ENCODE peak calls at places on chromosomes 4 and X, in four cellular contexts. One of them, this sample, is unnamed.

GRCh38 chr4:125420499-125420898 is 105.7 kb downstream of the FAT4 start:
- DNase-seq in Panc1: no peak
- DNase-seq in lower lobe of right lung: no peak
- DNase-seq in cardiac muscle cell: peak; percentile 52
- DNase-seq in this sample: no peak

GRCh38 chrX:21959362-21960051 is 19.0 kb downstream of the SMS start:
- DNase-seq in Panc1: no peak
- DNase-seq in lower lobe of right lung: no peak
- DNase-seq in cardiac muscle cell: no peak
- DNase-seq in this sample: no peak

GRCh38 chr4:25567253-25567652 is 88.4 kb upstream of the SLC34A2 start:
- DNase-seq in Panc1: no peak
- DNase-seq in lower lobe of right lung: no peak
- DNase-seq in cardiac muscle cell: no peak
- DNase-seq in this sample: no peak

GRCh38 chr4:80461412-80461811 is 125.9 kb downstream of the CFAP299 start:
- DNase-seq in Panc1: no peak
- DNase-seq in lower lobe of right lung: no peak
- DNase-seq in cardiac muscle cell: no peak
- DNase-seq in this sample: no peak

GRCh38 chrX:132518401-132518800 is 29.6 kb upstream of the MBNL3 start:
- DNase-seq in Panc1: no peak
- DNase-seq in lower lobe of right lung: no peak
- DNase-seq in cardiac muscle cell: no peak
- DNase-seq in this sample: no peak

GRCh38 chr4:27168783-27169182 is 308.1 kb downstream of the STIM2 start:
- DNase-seq in Panc1: no peak
- DNase-seq in lower lobe of right lung: no peak
- DNase-seq in cardiac muscle cell: no peak
- DNase-seq in this sample: no peak

GRCh38 chr4:51843309-51844156 is 580 bp downstream of the DCUN1D4 start:
- DNase-seq in Panc1: no peak
- DNase-seq in lower lobe of right lung: peak; percentile 83
- DNase-seq in cardiac muscle cell: peak; percentile 75
- DNase-seq in this sample: peak; percentile 77

GRCh38 chrX:78886550-78886949 is 58.6 kb upstream of the P2RY10 start:
- DNase-seq in Panc1: peak; percentile 0
- DNase-seq in lower lobe of right lung: no peak
- DNase-seq in cardiac muscle cell: peak; percentile 1
- DNase-seq in this sample: no peak

GRCh38 chrX:65926095-65927019 is 113.5 kb downstream of the VSIG4 start:
- DNase-seq in Panc1: no peak
- DNase-seq in lower lobe of right lung: no peak
- DNase-seq in cardiac muscle cell: no peak
- DNase-seq in this sample: no peak

GRCh38 chrX:31271615-31272471 is 200.0 kb upstream of the FTHL17 start:
- DNase-seq in Panc1: no peak
- DNase-seq in lower lobe of right lung: no peak
- DNase-seq in cardiac muscle cell: no peak
- DNase-seq in this sample: no peak
- H3K27me3 ChIP-seq in Panc1: no peaks in the 10 kb centered on the region
- H3K27me3 ChIP-seq in lower lobe of right lung: no peaks in the 10 kb centered on the region
- H3K27me3 ChIP-seq in cardiac muscle cell: peaks cover 11% of the 10 kb centered on the region
- H3K27me3 ChIP-seq in this sample: no peaks in the 10 kb centered on the region

GRCh38 chrX:153907456-153907855 is 3.0 kb downstream of the AVPR2 start:
- DNase-seq in Panc1: no peak
- DNase-seq in lower lobe of right lung: no peak
- DNase-seq in cardiac muscle cell: no peak
- DNase-seq in this sample: no peak
- H3K27me3 ChIP-seq in Panc1: no peaks in the 10 kb centered on the region
- H3K27me3 ChIP-seq in lower lobe of right lung: no peaks in the 10 kb centered on the region
- H3K27me3 ChIP-seq in cardiac muscle cell: no peaks in the 10 kb centered on the region
- H3K27me3 ChIP-seq in this sample: peaks cover 11% of the 10 kb centered on the region

GRCh38 chrX:34810364-34810763 is 132.2 kb upstream of the FAM47B start:
- DNase-seq in Panc1: no peak
- DNase-seq in lower lobe of right lung: no peak
- DNase-seq in cardiac muscle cell: no peak
- DNase-seq in this sample: no peak
- H3K27me3 ChIP-seq in Panc1: no peaks in the 10 kb centered on the region
- H3K27me3 ChIP-seq in lower lobe of right lung: no peaks in the 10 kb centered on the region
- H3K27me3 ChIP-seq in cardiac muscle cell: no peaks in the 10 kb centered on the region
- H3K27me3 ChIP-seq in this sample: peaks cover 5% of the 10 kb centered on the region

DNA sequence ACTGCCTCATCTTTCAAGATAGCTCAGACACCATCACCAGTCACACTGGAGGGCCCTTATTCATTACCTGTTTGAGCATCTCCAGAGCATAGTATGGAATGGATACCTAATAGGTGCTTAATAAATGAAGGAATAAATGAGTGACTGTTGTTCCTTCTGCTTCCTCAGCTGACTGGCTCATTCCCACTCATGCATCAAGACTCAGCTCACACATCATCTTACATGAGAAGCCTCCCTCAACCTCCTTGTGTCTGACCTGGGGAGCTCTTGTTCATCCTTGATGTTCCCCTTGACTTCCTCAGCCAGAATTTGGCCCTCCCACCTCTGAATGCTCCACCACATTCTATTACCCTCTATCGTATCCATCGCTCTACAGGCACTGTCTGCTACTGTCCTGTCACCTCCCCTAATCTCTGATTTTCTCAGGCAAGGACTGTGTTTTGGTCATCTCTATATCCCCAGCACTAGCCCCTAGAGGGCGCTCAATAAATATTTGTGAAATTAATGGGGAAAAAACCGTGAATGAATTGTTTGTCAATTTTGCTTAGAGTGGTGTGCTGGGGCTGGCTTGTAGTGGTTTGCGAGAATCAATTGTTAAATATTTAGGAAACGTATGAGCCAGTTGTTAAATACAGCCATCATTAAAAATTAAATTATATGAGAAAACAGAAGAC is 88.3 kb downstream of the NHSL2 start:
- DNase-seq in Panc1: no peak
- DNase-seq in lower lobe of right lung: no peak
- DNase-seq in cardiac muscle cell: peak; percentile 37
- DNase-seq in this sample: no peak
- H3K27me3 ChIP-seq in Panc1: no peaks in the 10 kb centered on the region
- H3K27me3 ChIP-seq in lower lobe of right lung: no peaks in the 10 kb centered on the region
- H3K27me3 ChIP-seq in cardiac muscle cell: no peaks in the 10 kb centered on the region
- H3K27me3 ChIP-seq in this sample: peaks cover 8% of the 10 kb centered on the region

DNA sequence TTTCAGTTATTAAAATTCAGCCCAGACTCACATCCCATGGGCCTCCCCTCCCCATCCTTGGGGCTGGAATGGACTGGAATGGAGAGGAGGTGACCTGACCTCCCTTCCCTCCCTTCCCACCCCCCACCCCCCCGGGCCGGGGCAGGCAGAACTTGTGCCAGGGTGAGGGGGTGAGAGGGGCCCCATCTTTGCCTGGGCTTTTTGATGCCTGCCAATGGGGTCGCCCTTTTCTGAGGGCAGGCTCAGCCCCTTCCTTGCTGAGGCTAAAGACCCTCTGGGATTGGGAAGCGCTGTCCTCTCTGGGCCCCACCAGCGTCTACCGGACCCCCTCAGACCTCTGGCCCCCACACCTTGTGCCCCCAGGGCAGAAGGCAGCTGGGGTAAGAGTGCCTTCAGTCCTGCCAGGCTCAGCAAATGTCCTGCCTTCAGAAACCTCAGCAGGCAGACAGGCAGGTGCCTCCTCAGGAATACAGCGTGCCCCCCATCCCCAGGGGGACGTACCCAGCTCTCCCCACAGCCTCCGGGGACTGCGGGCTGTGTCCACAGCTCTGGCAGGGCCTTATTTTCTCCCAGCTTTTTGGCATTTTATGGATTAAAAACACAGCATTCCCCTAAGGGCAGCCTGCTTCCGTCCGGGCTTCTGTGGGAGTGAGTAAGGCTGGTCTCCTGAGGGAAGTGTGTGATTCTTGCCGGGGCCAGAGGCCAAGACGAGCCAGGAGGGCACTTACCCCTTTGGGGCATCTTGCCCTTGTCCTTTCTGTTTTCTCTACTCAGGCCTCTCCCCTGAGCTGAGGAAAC is 12.6 kb upstream of the CCNQ start:
- DNase-seq in Panc1: no peak
- DNase-seq in lower lobe of right lung: no peak
- DNase-seq in cardiac muscle cell: no peak
- DNase-seq in this sample: no peak
- H3K27me3 ChIP-seq in Panc1: peaks cover 10% of the 10 kb centered on the region
- H3K27me3 ChIP-seq in lower lobe of right lung: no peaks in the 10 kb centered on the region
- H3K27me3 ChIP-seq in cardiac muscle cell: peaks cover 64% of the 10 kb centered on the region
- H3K27me3 ChIP-seq in this sample: no peaks in the 10 kb centered on the region

DNA sequence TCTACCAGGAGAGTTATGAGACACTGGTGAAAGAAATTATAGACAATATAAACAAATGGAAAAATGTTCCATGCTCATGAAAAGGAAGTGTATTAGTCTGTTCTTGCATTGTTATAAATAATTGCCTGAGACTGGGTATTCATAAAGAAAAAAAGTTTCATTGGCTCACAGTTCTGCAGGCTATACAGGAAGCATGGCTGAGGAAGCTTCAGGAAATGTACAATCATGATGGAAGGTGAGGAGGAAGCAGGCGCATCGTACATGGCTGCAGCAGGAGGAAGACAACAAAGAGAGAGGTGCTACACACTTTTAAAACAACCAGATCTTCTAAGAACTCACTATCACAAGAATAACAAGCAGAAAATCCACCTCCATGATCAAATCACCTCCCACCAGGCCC is 184.3 kb downstream of the NPNT start:
- DNase-seq in Panc1: no peak
- DNase-seq in lower lobe of right lung: no peak
- DNase-seq in cardiac muscle cell: no peak
- DNase-seq in this sample: no peak
- H3K27me3 ChIP-seq in Panc1: no peaks in the 10 kb centered on the region
- H3K27me3 ChIP-seq in lower lobe of right lung: no peaks in the 10 kb centered on the region
- H3K27me3 ChIP-seq in cardiac muscle cell: no peaks in the 10 kb centered on the region
- H3K27me3 ChIP-seq in this sample: no peaks in the 10 kb centered on the region

GRCh38 chr4:84501197-84501492 is 2.1 kb upstream of the NKX6-1 start:
- DNase-seq in Panc1: no peak
- DNase-seq in lower lobe of right lung: no peak
- DNase-seq in cardiac muscle cell: no peak
- DNase-seq in this sample: no peak
- H3K27me3 ChIP-seq in Panc1: peaks cover 3% of the 10 kb centered on the region
- H3K27me3 ChIP-seq in lower lobe of right lung: peaks cover 99% of the 10 kb centered on the region
- H3K27me3 ChIP-seq in cardiac muscle cell: peaks cover 95% of the 10 kb centered on the region
- H3K27me3 ChIP-seq in this sample: peaks cover 16% of the 10 kb centered on the region

This sample was measured in pancreas.